ENCODE peak calls at places on chromosomes 4 and X, in five cellular contexts. One of them, this sample, is unnamed.

GRCh38 chr4:84952004-84952403 is 14.5 kb downstream of the WDFY3 start:
- DNase-seq in fibroblast of pulmonary artery: peak; percentile 52
- DNase-seq in left ventricle myocardium inferior: no peak
- DNase-seq in effector memory CD4-positive, alpha-beta T cell: no peak
- DNase-seq in tibial nerve: no peak
- DNase-seq in this sample: no peak

GRCh38 chr4:137934921-137935320 is 307.2 kb downstream of the SLC7A11 start:
- DNase-seq in fibroblast of pulmonary artery: no peak
- DNase-seq in left ventricle myocardium inferior: no peak
- DNase-seq in effector memory CD4-positive, alpha-beta T cell: no peak
- DNase-seq in tibial nerve: no peak
- DNase-seq in this sample: no peak

GRCh38 chr4:80071643-80072606 is 1.1 kb downstream of the ANTXR2 start:
- DNase-seq in fibroblast of pulmonary artery: peak; percentile 31
- DNase-seq in left ventricle myocardium inferior: peak; percentile 47
- DNase-seq in effector memory CD4-positive, alpha-beta T cell: peak; percentile 31
- DNase-seq in tibial nerve: peak; percentile 39
- DNase-seq in this sample: no peak

GRCh38 chr4:164343472-164343976 is 410.4 kb upstream of the SMIM31 start:
- DNase-seq in fibroblast of pulmonary artery: no peak
- DNase-seq in left ventricle myocardium inferior: no peak
- DNase-seq in effector memory CD4-positive, alpha-beta T cell: no peak
- DNase-seq in tibial nerve: no peak
- DNase-seq in this sample: no peak

GRCh38 chr4:31085736-31086135 is 365.6 kb downstream of the PCDH7 start:
- DNase-seq in fibroblast of pulmonary artery: no peak
- DNase-seq in left ventricle myocardium inferior: no peak
- DNase-seq in effector memory CD4-positive, alpha-beta T cell: no peak
- DNase-seq in tibial nerve: no peak
- DNase-seq in this sample: no peak

GRCh38 chr4:183765121-183765990 is 106.3 kb downstream of the TRAPPC11 start:
- DNase-seq in fibroblast of pulmonary artery: no peak
- DNase-seq in left ventricle myocardium inferior: peak; percentile 52
- DNase-seq in effector memory CD4-positive, alpha-beta T cell: no peak
- DNase-seq in tibial nerve: no peak
- DNase-seq in this sample: no peak

GRCh38 chr4:84638092-84638491 is 55.2 kb downstream of the CDS1 start:
- DNase-seq in fibroblast of pulmonary artery: no peak
- DNase-seq in left ventricle myocardium inferior: no peak
- DNase-seq in effector memory CD4-positive, alpha-beta T cell: no peak
- DNase-seq in tibial nerve: no peak
- DNase-seq in this sample: no peak

GRCh38 chr4:5992171-5993062 is 25.8 kb downstream of the C4orf50 start:
- DNase-seq in fibroblast of pulmonary artery: no peak
- DNase-seq in left ventricle myocardium inferior: no peak
- DNase-seq in effector memory CD4-positive, alpha-beta T cell: no peak
- DNase-seq in tibial nerve: no peak
- DNase-seq in this sample: no peak

GRCh38 chr4:108465886-108466491 is 154.4 kb upstream of the RPL34 start:
- DNase-seq in fibroblast of pulmonary artery: no peak
- DNase-seq in left ventricle myocardium inferior: no peak
- DNase-seq in effector memory CD4-positive, alpha-beta T cell: no peak
- DNase-seq in tibial nerve: no peak
- DNase-seq in this sample: peak; percentile 56

GRCh38 chrX:63784346-63784901 is 590 bp downstream of the ARHGEF9 start:
- DNase-seq in fibroblast of pulmonary artery: no peak
- DNase-seq in left ventricle myocardium inferior: peak; percentile 13
- DNase-seq in effector memory CD4-positive, alpha-beta T cell: no peak
- DNase-seq in tibial nerve: no peak
- DNase-seq in this sample: no peak

GRCh38 chr4:24734511-24734910 is 60.9 kb upstream of the SOD3 start:
- DNase-seq in fibroblast of pulmonary artery: peak; percentile 6
- DNase-seq in left ventricle myocardium inferior: no peak
- DNase-seq in effector memory CD4-positive, alpha-beta T cell: no peak
- DNase-seq in tibial nerve: no peak
- DNase-seq in this sample: no peak
- H3K4me3 ChIP-seq in fibroblast of pulmonary artery: no peak overlapping the region
- H3K4me3 ChIP-seq in left ventricle myocardium inferior: no peak overlapping the region
- H3K4me3 ChIP-seq in effector memory CD4-positive, alpha-beta T cell: no peak overlapping the region
- H3K4me3 ChIP-seq in tibial nerve: no peak overlapping the region
- H3K4me3 ChIP-seq in this sample: no peak overlapping the region

GRCh38 chrX:34654939-34655338 is 2.1 kb downstream of the TMEM47 start:
- DNase-seq in fibroblast of pulmonary artery: peak; percentile 4
- DNase-seq in left ventricle myocardium inferior: no peak
- DNase-seq in effector memory CD4-positive, alpha-beta T cell: no peak
- DNase-seq in tibial nerve: no peak
- DNase-seq in this sample: no peak

GRCh38 chrX:34658316-34658715 is 1.2 kb upstream of the TMEM47 start:
- DNase-seq in fibroblast of pulmonary artery: peak; percentile 4
- DNase-seq in left ventricle myocardium inferior: no peak
- DNase-seq in effector memory CD4-positive, alpha-beta T cell: no peak
- DNase-seq in tibial nerve: no peak
- DNase-seq in this sample: no peak

GRCh38 chrX:34655496-34656258 is 1.4 kb downstream of the TMEM47 start:
- DNase-seq in fibroblast of pulmonary artery: peak; percentile 21
- DNase-seq in left ventricle myocardium inferior: no peak
- DNase-seq in effector memory CD4-positive, alpha-beta T cell: no peak
- DNase-seq in tibial nerve: no peak
- DNase-seq in this sample: no peak

GRCh38 chrX:34656467-34656841 is 631 bp downstream of the TMEM47 start:
- DNase-seq in fibroblast of pulmonary artery: no peak
- DNase-seq in left ventricle myocardium inferior: peak; percentile 15
- DNase-seq in effector memory CD4-positive, alpha-beta T cell: no peak
- DNase-seq in tibial nerve: no peak
- DNase-seq in this sample: no peak

GRCh38 chrX:34656842-34657780 is at the start of gene TMEM47:
- DNase-seq in fibroblast of pulmonary artery: peak; percentile 61
- DNase-seq in left ventricle myocardium inferior: peak; percentile 74
- DNase-seq in effector memory CD4-positive, alpha-beta T cell: no peak
- DNase-seq in tibial nerve: peak; percentile 17
- DNase-seq in this sample: no peak
- H3K4me3 ChIP-seq in fibroblast of pulmonary artery: peak within 1 kb of the TSS; percentile 59
- H3K4me3 ChIP-seq in left ventricle myocardium inferior: peak within 1 kb of the TSS; percentile 78
- H3K4me3 ChIP-seq in effector memory CD4-positive, alpha-beta T cell: no peak within 1 kb of the TSS
- H3K4me3 ChIP-seq in tibial nerve: peak within 1 kb of the TSS; percentile 44
- H3K4me3 ChIP-seq in this sample: no peak within 1 kb of the TSS

GRCh38 chr4:139957108-139957464 is 196.9 kb downstream of the MAML3 start:
- DNase-seq in fibroblast of pulmonary artery: no peak
- DNase-seq in left ventricle myocardium inferior: no peak
- DNase-seq in effector memory CD4-positive, alpha-beta T cell: no peak
- DNase-seq in tibial nerve: no peak
- DNase-seq in this sample: no peak

GRCh38 chr4:139955600-139955999 is 198.4 kb downstream of the MAML3 start:
- DNase-seq in fibroblast of pulmonary artery: no peak
- DNase-seq in left ventricle myocardium inferior: no peak
- DNase-seq in effector memory CD4-positive, alpha-beta T cell: no peak
- DNase-seq in tibial nerve: no peak
- DNase-seq in this sample: no peak

GRCh38 chr4:139957986-139958737 is 195.8 kb downstream of the MAML3 start:
- DNase-seq in fibroblast of pulmonary artery: no peak
- DNase-seq in left ventricle myocardium inferior: no peak
- DNase-seq in effector memory CD4-positive, alpha-beta T cell: no peak
- DNase-seq in tibial nerve: no peak
- DNase-seq in this sample: no peak

GRCh38 chr4:139954512-139954911 is 199.5 kb downstream of the MAML3 start:
- DNase-seq in fibroblast of pulmonary artery: no peak
- DNase-seq in left ventricle myocardium inferior: no peak
- DNase-seq in effector memory CD4-positive, alpha-beta T cell: no peak
- DNase-seq in tibial nerve: no peak
- DNase-seq in this sample: no peak

DNA sequence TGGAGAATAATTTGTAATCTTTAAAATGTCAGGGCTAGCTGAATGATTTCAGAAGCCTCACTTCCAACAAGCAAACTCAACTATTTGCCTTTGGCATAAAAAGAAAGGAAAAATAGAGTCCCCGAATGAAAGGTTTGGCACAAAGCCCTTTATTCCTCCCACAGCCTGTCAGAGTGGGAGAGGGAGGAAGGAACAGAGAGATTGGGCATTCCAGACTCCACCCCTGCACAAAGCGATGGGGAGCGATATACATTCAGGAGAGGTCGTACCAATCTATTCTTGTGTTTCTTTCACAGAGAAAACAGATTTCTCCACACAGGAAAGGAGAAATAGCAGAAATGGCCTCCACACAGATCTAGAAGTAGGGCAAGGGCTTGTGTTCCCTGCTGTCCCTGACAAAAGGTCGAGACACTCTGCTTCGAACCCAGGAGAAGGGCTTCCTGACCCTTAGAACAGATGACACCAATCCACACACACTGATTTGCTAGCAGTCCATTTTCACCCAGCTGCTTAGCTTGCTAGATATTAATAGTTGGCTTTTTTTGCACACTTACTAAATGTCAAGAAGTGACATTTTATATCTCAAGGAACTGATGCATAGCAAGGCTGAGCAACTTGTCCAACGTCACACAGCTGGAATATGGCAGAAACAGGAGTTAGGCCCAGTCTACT is 197.4 kb downstream of the MAML3 start:
- DNase-seq in fibroblast of pulmonary artery: peak; percentile 79
- DNase-seq in left ventricle myocardium inferior: no peak
- DNase-seq in effector memory CD4-positive, alpha-beta T cell: no peak
- DNase-seq in tibial nerve: no peak
- DNase-seq in this sample: no peak
- H3K4me3 ChIP-seq in fibroblast of pulmonary artery: peak overlapping the region; percentile 23
- H3K4me3 ChIP-seq in left ventricle myocardium inferior: peak overlapping the region; percentile 33
- H3K4me3 ChIP-seq in effector memory CD4-positive, alpha-beta T cell: no peak overlapping the region
- H3K4me3 ChIP-seq in tibial nerve: no peak overlapping the region
- H3K4me3 ChIP-seq in this sample: no peak overlapping the region

DNA sequence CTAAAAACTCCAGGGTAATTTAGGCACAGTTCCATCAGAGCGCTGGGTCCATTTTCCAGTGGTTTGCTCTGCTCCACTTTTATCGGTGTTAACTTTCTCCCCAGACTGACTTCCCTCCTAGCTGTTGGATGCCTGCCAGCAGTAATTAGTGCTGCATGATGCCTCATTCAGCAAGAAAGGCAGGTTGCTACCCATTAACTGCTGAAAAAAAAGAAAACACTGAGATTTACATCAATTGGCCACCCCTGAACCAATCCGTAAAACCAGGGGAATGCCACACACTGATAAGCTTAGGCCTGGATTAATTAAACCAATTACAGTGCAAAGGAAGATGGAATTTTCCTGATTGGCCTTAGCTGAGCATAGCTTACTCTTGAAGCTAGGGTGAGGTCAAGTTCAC is 182.4 kb upstream of the CXXC4 start:
- DNase-seq in fibroblast of pulmonary artery: no peak
- DNase-seq in left ventricle myocardium inferior: no peak
- DNase-seq in effector memory CD4-positive, alpha-beta T cell: no peak
- DNase-seq in tibial nerve: no peak
- DNase-seq in this sample: no peak
- H3K4me3 ChIP-seq in fibroblast of pulmonary artery: no peak overlapping the region
- H3K4me3 ChIP-seq in left ventricle myocardium inferior: no peak overlapping the region
- H3K4me3 ChIP-seq in effector memory CD4-positive, alpha-beta T cell: no peak overlapping the region
- H3K4me3 ChIP-seq in tibial nerve: no peak overlapping the region
- H3K4me3 ChIP-seq in this sample: no peak overlapping the region

GRCh38 chr4:153780876-153781275 is 8.0 kb downstream of the SFRP2 start:
- DNase-seq in fibroblast of pulmonary artery: no peak
- DNase-seq in left ventricle myocardium inferior: no peak
- DNase-seq in effector memory CD4-positive, alpha-beta T cell: no peak
- DNase-seq in tibial nerve: no peak
- DNase-seq in this sample: no peak

GRCh38 chr4:153781717-153782416 is 7.0 kb downstream of the SFRP2 start:
- DNase-seq in fibroblast of pulmonary artery: peak; percentile 15
- DNase-seq in left ventricle myocardium inferior: no peak
- DNase-seq in effector memory CD4-positive, alpha-beta T cell: no peak
- DNase-seq in tibial nerve: no peak
- DNase-seq in this sample: no peak

GRCh38 chr4:153784300-153784699 is 4.6 kb downstream of the SFRP2 start:
- DNase-seq in fibroblast of pulmonary artery: no peak
- DNase-seq in left ventricle myocardium inferior: no peak
- DNase-seq in effector memory CD4-positive, alpha-beta T cell: no peak
- DNase-seq in tibial nerve: no peak
- DNase-seq in this sample: no peak

GRCh38 chr4:153781280-153781679 is 7.6 kb downstream of the SFRP2 start:
- DNase-seq in fibroblast of pulmonary artery: no peak
- DNase-seq in left ventricle myocardium inferior: no peak
- DNase-seq in effector memory CD4-positive, alpha-beta T cell: no peak
- DNase-seq in tibial nerve: no peak
- DNase-seq in this sample: no peak

GRCh38 chr4:153782567-153782966 is 6.3 kb downstream of the SFRP2 start:
- DNase-seq in fibroblast of pulmonary artery: no peak
- DNase-seq in left ventricle myocardium inferior: no peak
- DNase-seq in effector memory CD4-positive, alpha-beta T cell: no peak
- DNase-seq in tibial nerve: no peak
- DNase-seq in this sample: no peak
- H3K4me3 ChIP-seq in fibroblast of pulmonary artery: no peak overlapping the region
- H3K4me3 ChIP-seq in left ventricle myocardium inferior: no peak overlapping the region
- H3K4me3 ChIP-seq in effector memory CD4-positive, alpha-beta T cell: no peak overlapping the region
- H3K4me3 ChIP-seq in tibial nerve: no peak overlapping the region
- H3K4me3 ChIP-seq in this sample: no peak overlapping the region

DNA sequence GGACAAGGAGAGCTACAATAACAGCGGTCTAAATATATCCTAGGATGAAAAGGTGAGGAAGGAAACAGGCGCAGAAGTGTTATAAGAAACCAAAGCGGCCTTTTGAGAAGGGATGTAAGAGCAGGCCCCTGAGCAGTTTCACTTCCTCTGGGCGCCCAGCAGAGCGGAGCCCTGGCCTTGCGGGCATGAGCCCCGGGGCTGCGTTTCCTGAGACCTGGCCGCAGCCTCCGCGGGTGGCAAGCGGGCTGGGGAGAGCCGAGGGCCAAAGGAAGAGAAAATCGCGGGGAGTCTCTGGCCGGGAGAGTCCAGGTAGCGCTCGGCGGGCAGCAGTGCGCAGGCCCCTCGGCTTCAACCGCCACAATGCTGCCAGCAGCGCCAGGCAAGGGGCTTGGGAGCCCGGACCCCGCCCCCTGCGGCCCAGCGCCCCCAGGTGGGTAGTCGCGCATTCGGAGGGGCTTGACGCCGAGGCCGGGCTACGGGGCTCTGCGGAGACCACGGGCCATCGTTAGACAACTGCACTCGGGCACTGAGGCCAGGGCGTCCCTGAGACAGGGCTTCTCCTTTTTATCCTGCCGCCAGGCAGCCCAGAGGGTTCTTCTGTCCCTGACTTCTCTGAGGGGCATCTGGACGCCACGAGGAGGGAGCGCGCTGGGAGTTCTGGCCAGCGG is at the start of gene BANK1:
- DNase-seq in fibroblast of pulmonary artery: peak; percentile 31
- DNase-seq in left ventricle myocardium inferior: peak; percentile 18
- DNase-seq in effector memory CD4-positive, alpha-beta T cell: no peak
- DNase-seq in tibial nerve: peak; percentile 10
- DNase-seq in this sample: no peak
- H3K4me3 ChIP-seq in fibroblast of pulmonary artery: peak within 1 kb of the TSS; percentile 43
- H3K4me3 ChIP-seq in left ventricle myocardium inferior: peak within 1 kb of the TSS; percentile 62
- H3K4me3 ChIP-seq in effector memory CD4-positive, alpha-beta T cell: peak within 1 kb of the TSS; percentile 44
- H3K4me3 ChIP-seq in tibial nerve: peak within 1 kb of the TSS; percentile 59
- H3K4me3 ChIP-seq in this sample: no peak within 1 kb of the TSS

This sample was measured in Jurkat, Clone E6-1.